ENCODE peak calls at places on chromosomes 11 and 22, in five cellular contexts. A is non-pigmented ciliary epithelial cell, S is amniotic stem cell, Y is right atrium auricular region, U is A549. Z is an unnamed sample.

GRCh38 chr11:120244476-120244875 is 4.5 kb downstream of the POU2F3 start:
- DNase-seq in U (no peak), S (no peak), Y (no peak), A (no peak), Z (no peak)

GRCh38 chr22:47796128-47796908 is 1033.9 kb downstream of the TBC1D22A start:
- DNase-seq in S (no peak), U (no peak), A (no peak), Y (peak), Z (peak)

GRCh38 chr11:96293583-96293982 is 49.4 kb downstream of the MAML2 start:
- DNase-seq in S (no peak), U (no peak), A (no peak), Y (no peak), Z (no peak)

GRCh38 chr11:116665523-116665922 is 107.3 kb downstream of the BUD13 start:
- DNase-seq in U (no peak), S (no peak), A (no peak), Y (no peak), Z (no peak)

GRCh38 chr11:43947003-43947500 is 4.6 kb downstream of the C11orf96 start:
- DNase-seq in U (peak), S (no peak), A (no peak), Y (peak), Z (peak)

GRCh38 chr11:28170759-28171158 is 62.6 kb downstream of the METTL15 start:
- DNase-seq in S (no peak), U (no peak), A (no peak), Y (no peak), Z (no peak)

GRCh38 chr11:28420099-28420498 is 311.9 kb downstream of the METTL15 start:
- DNase-seq in A (no peak), U (no peak), Y (no peak), S (no peak), Z (no peak)

GRCh38 chr11:118142809-118143208 is 9.8 kb downstream of the SCN4B start:
- DNase-seq in S (no peak), A (no peak), U (no peak), Y (no peak), Z (no peak)

Z was measured in coronary artery.